ENCODE peak calls at places on chromosome 21, in six cellular contexts. One of them, this sample, is unnamed.

GRCh38 chr21:44002511-44002910 is 9.6 kb upstream of the TRAPPC10 start:
- DNase-seq in AML-193: no peak
- DNase-seq in T-helper 9 cell: no peak
- DNase-seq in NB4: no peak
- DNase-seq in GM19239: no peak
- DNase-seq in GM20000: no peak
- DNase-seq in this sample: no peak

GRCh38 chr21:37207441-37208009 is 59.6 kb downstream of the VPS26C start:
- DNase-seq in AML-193: no peak
- DNase-seq in T-helper 9 cell: no peak
- DNase-seq in NB4: peak
- DNase-seq in GM19239: peak
- DNase-seq in GM20000: peak
- DNase-seq in this sample: peak

GRCh38 chr21:29133796-29134195 is 3.4 kb downstream of the MAP3K7CL start:
- DNase-seq in AML-193: no peak
- DNase-seq in T-helper 9 cell: no peak
- DNase-seq in NB4: no peak
- DNase-seq in GM19239: no peak
- DNase-seq in GM20000: no peak
- DNase-seq in this sample: no peak

GRCh38 chr21:26093094-26093493 is 77.5 kb downstream of the APP start:
- DNase-seq in AML-193: no peak
- DNase-seq in T-helper 9 cell: no peak
- DNase-seq in NB4: no peak
- DNase-seq in GM19239: no peak
- DNase-seq in GM20000: no peak
- DNase-seq in this sample: no peak

GRCh38 chr21:35945089-35945671 is 115.1 kb downstream of the SETD4 start:
- DNase-seq in AML-193: no peak
- DNase-seq in T-helper 9 cell: no peak
- DNase-seq in NB4: no peak
- DNase-seq in GM19239: no peak
- DNase-seq in GM20000: no peak
- DNase-seq in this sample: no peak

GRCh38 chr21:42527489-42528158 is 14.0 kb downstream of the SLC37A1 start:
- DNase-seq in AML-193: no peak
- DNase-seq in T-helper 9 cell: peak
- DNase-seq in NB4: no peak
- DNase-seq in GM19239: no peak
- DNase-seq in GM20000: peak
- DNase-seq in this sample: peak

GRCh38 chr21:15978158-15978805 is 248.5 kb downstream of the USP25 start:
- DNase-seq in AML-193: no peak
- DNase-seq in T-helper 9 cell: no peak
- DNase-seq in NB4: no peak
- DNase-seq in GM19239: no peak
- DNase-seq in GM20000: no peak
- DNase-seq in this sample: no peak

GRCh38 chr21:46100426-46100825 is 2.5 kb downstream of the COL6A2 start:
- DNase-seq in AML-193: no peak
- DNase-seq in T-helper 9 cell: no peak
- DNase-seq in NB4: no peak
- DNase-seq in GM19239: no peak
- DNase-seq in GM20000: no peak
- DNase-seq in this sample: no peak

GRCh38 chr21:15682182-15682895 is 47.4 kb upstream of the USP25 start:
- DNase-seq in AML-193: peak
- DNase-seq in T-helper 9 cell: no peak
- DNase-seq in NB4: peak
- DNase-seq in GM19239: no peak
- DNase-seq in GM20000: no peak
- DNase-seq in this sample: peak

GRCh38 chr21:41199588-41199987 is 31.6 kb downstream of the BACE2 start:
- DNase-seq in AML-193: no peak
- DNase-seq in T-helper 9 cell: no peak
- DNase-seq in NB4: no peak
- DNase-seq in GM19239: no peak
- DNase-seq in GM20000: no peak
- DNase-seq in this sample: no peak

GRCh38 chr21:35528109-35529042 is 479.3 kb upstream of the RUNX1 start:
- DNase-seq in AML-193: peak
- DNase-seq in T-helper 9 cell: peak
- DNase-seq in NB4: peak
- DNase-seq in GM19239: peak
- DNase-seq in GM20000: peak
- DNase-seq in this sample: peak

GRCh38 chr21:32777269-32777668 is 5.7 kb upstream of the PAXBP1 start:
- DNase-seq in AML-193: no peak
- DNase-seq in T-helper 9 cell: no peak
- DNase-seq in NB4: no peak
- DNase-seq in GM19239: no peak
- DNase-seq in GM20000: no peak
- DNase-seq in this sample: no peak

GRCh38 chr21:43774163-43774562 is 1.9 kb downstream of the CSTB start:
- DNase-seq in AML-193: no peak
- DNase-seq in T-helper 9 cell: no peak
- DNase-seq in NB4: no peak
- DNase-seq in GM19239: no peak
- DNase-seq in GM20000: no peak
- DNase-seq in this sample: no peak

GRCh38 chr21:44815225-44815624 is 2.6 kb downstream of the SUMO3 start:
- DNase-seq in AML-193: no peak
- DNase-seq in T-helper 9 cell: no peak
- DNase-seq in NB4: no peak
- DNase-seq in GM19239: no peak
- DNase-seq in GM20000: no peak
- DNase-seq in this sample: no peak

GRCh38 chr21:14740692-14741091 is 194.6 kb upstream of the SAMSN1 start:
- DNase-seq in AML-193: no peak
- DNase-seq in T-helper 9 cell: no peak
- DNase-seq in NB4: no peak
- DNase-seq in GM19239: no peak
- DNase-seq in GM20000: no peak
- DNase-seq in this sample: no peak

GRCh38 chr21:31386006-31386405 is 41.9 kb upstream of the TIAM1 start:
- DNase-seq in AML-193: no peak
- DNase-seq in T-helper 9 cell: no peak
- DNase-seq in NB4: no peak
- DNase-seq in GM19239: no peak
- DNase-seq in GM20000: no peak
- DNase-seq in this sample: no peak

This sample was measured in MV-4-11.